ENCODE peak calls at places on chromosomes 7 and 10, in six cellular contexts. One of them, this sample, is unnamed.

GRCh38 chr7:150964593-150965111 is 13.5 kb downstream of the KCNH2 start:
- DNase-seq in activated T-cell treated with anti-CD3 and anti-CD28 coated beads, Interleukin-2, amount 50 U/mL, for 72 hours: no peak
- DNase-seq in stimulated activated CD8-positive, alpha-beta memory T cell treated with anti-CD3 and anti-CD28 coated beads, Interleukin-4, amount 100 ng/mL, for 4 hours: no peak
- DNase-seq in tibial nerve: no peak
- DNase-seq in CD8-positive, alpha-beta T cell: no peak
- DNase-seq in GM04504: no peak
- DNase-seq in this sample: peak

GRCh38 chr7:104627516-104627915 is 299.1 kb downstream of the LHFPL3 start:
- DNase-seq in stimulated activated CD8-positive, alpha-beta memory T cell treated with anti-CD3 and anti-CD28 coated beads, Interleukin-4, amount 100 ng/mL, for 4 hours: no peak
- DNase-seq in CD8-positive, alpha-beta T cell: no peak
- DNase-seq in tibial nerve: no peak
- DNase-seq in GM04504: peak
- DNase-seq in activated T-cell treated with anti-CD3 and anti-CD28 coated beads, Interleukin-2, amount 50 U/mL, for 72 hours: peak
- DNase-seq in this sample: peak

GRCh38 chr10:48937796-48938195 is 1.8 kb downstream of the LRRC18 start:
- DNase-seq in activated T-cell treated with anti-CD3 and anti-CD28 coated beads, Interleukin-2, amount 50 U/mL, for 72 hours: no peak
- DNase-seq in CD8-positive, alpha-beta T cell: no peak
- DNase-seq in GM04504: no peak
- DNase-seq in tibial nerve: no peak
- DNase-seq in stimulated activated CD8-positive, alpha-beta memory T cell treated with anti-CD3 and anti-CD28 coated beads, Interleukin-4, amount 100 ng/mL, for 4 hours: no peak
- DNase-seq in this sample: no peak

GRCh38 chr10:75187961-75188426 is 22.6 kb upstream of the VDAC2 start:
- DNase-seq in activated T-cell treated with anti-CD3 and anti-CD28 coated beads, Interleukin-2, amount 50 U/mL, for 72 hours: peak
- DNase-seq in GM04504: peak
- DNase-seq in tibial nerve: no peak
- DNase-seq in CD8-positive, alpha-beta T cell: peak
- DNase-seq in stimulated activated CD8-positive, alpha-beta memory T cell treated with anti-CD3 and anti-CD28 coated beads, Interleukin-4, amount 100 ng/mL, for 4 hours: peak
- DNase-seq in this sample: peak

GRCh38 chr10:123391275-123392028 is 237.2 kb downstream of the BUB3 start:
- DNase-seq in tibial nerve: no peak
- DNase-seq in activated T-cell treated with anti-CD3 and anti-CD28 coated beads, Interleukin-2, amount 50 U/mL, for 72 hours: no peak
- DNase-seq in GM04504: no peak
- DNase-seq in CD8-positive, alpha-beta T cell: no peak
- DNase-seq in stimulated activated CD8-positive, alpha-beta memory T cell treated with anti-CD3 and anti-CD28 coated beads, Interleukin-4, amount 100 ng/mL, for 4 hours: no peak
- DNase-seq in this sample: no peak

GRCh38 chr7:6268909-6269306 is 3.5 kb downstream of the CYTH3 start:
- DNase-seq in CD8-positive, alpha-beta T cell: no peak
- DNase-seq in activated T-cell treated with anti-CD3 and anti-CD28 coated beads, Interleukin-2, amount 50 U/mL, for 72 hours: no peak
- DNase-seq in stimulated activated CD8-positive, alpha-beta memory T cell treated with anti-CD3 and anti-CD28 coated beads, Interleukin-4, amount 100 ng/mL, for 4 hours: no peak
- DNase-seq in tibial nerve: no peak
- DNase-seq in GM04504: no peak
- DNase-seq in this sample: no peak

GRCh38 chr10:7945469-7946187 is 108.9 kb upstream of the GATA3 start:
- DNase-seq in tibial nerve: no peak
- DNase-seq in activated T-cell treated with anti-CD3 and anti-CD28 coated beads, Interleukin-2, amount 50 U/mL, for 72 hours: no peak
- DNase-seq in stimulated activated CD8-positive, alpha-beta memory T cell treated with anti-CD3 and anti-CD28 coated beads, Interleukin-4, amount 100 ng/mL, for 4 hours: no peak
- DNase-seq in CD8-positive, alpha-beta T cell: no peak
- DNase-seq in GM04504: no peak
- DNase-seq in this sample: no peak

GRCh38 chr7:102318482-102318971 is 31.9 kb downstream of the SH2B2 start:
- DNase-seq in tibial nerve: no peak
- DNase-seq in CD8-positive, alpha-beta T cell: no peak
- DNase-seq in GM04504: no peak
- DNase-seq in stimulated activated CD8-positive, alpha-beta memory T cell treated with anti-CD3 and anti-CD28 coated beads, Interleukin-4, amount 100 ng/mL, for 4 hours: no peak
- DNase-seq in activated T-cell treated with anti-CD3 and anti-CD28 coated beads, Interleukin-2, amount 50 U/mL, for 72 hours: no peak
- DNase-seq in this sample: no peak

GRCh38 chr10:126634915-126635314 is 35.6 kb downstream of the C10orf90 start:
- DNase-seq in GM04504: peak
- DNase-seq in activated T-cell treated with anti-CD3 and anti-CD28 coated beads, Interleukin-2, amount 50 U/mL, for 72 hours: no peak
- DNase-seq in stimulated activated CD8-positive, alpha-beta memory T cell treated with anti-CD3 and anti-CD28 coated beads, Interleukin-4, amount 100 ng/mL, for 4 hours: no peak
- DNase-seq in tibial nerve: no peak
- DNase-seq in CD8-positive, alpha-beta T cell: no peak
- DNase-seq in this sample: no peak

GRCh38 chr7:77859343-77859742 is 60.8 kb downstream of the PHTF2 start:
- DNase-seq in stimulated activated CD8-positive, alpha-beta memory T cell treated with anti-CD3 and anti-CD28 coated beads, Interleukin-4, amount 100 ng/mL, for 4 hours: no peak
- DNase-seq in tibial nerve: no peak
- DNase-seq in CD8-positive, alpha-beta T cell: no peak
- DNase-seq in activated T-cell treated with anti-CD3 and anti-CD28 coated beads, Interleukin-2, amount 50 U/mL, for 72 hours: no peak
- DNase-seq in GM04504: no peak
- DNase-seq in this sample: no peak

GRCh38 chr10:14481014-14481413 is 150.3 kb upstream of the FRMD4A start:
- DNase-seq in activated T-cell treated with anti-CD3 and anti-CD28 coated beads, Interleukin-2, amount 50 U/mL, for 72 hours: no peak
- DNase-seq in tibial nerve: no peak
- DNase-seq in stimulated activated CD8-positive, alpha-beta memory T cell treated with anti-CD3 and anti-CD28 coated beads, Interleukin-4, amount 100 ng/mL, for 4 hours: no peak
- DNase-seq in CD8-positive, alpha-beta T cell: no peak
- DNase-seq in GM04504: no peak
- DNase-seq in this sample: no peak

GRCh38 chr10:18140957-18141888 is 999 bp downstream of the CACNB2 start:
- DNase-seq in stimulated activated CD8-positive, alpha-beta memory T cell treated with anti-CD3 and anti-CD28 coated beads, Interleukin-4, amount 100 ng/mL, for 4 hours: no peak
- DNase-seq in tibial nerve: no peak
- DNase-seq in activated T-cell treated with anti-CD3 and anti-CD28 coated beads, Interleukin-2, amount 50 U/mL, for 72 hours: no peak
- DNase-seq in CD8-positive, alpha-beta T cell: no peak
- DNase-seq in GM04504: no peak
- DNase-seq in this sample: peak

GRCh38 chr10:79295593-79295992 is 51.7 kb upstream of the PPIF start:
- DNase-seq in GM04504: no peak
- DNase-seq in CD8-positive, alpha-beta T cell: no peak
- DNase-seq in activated T-cell treated with anti-CD3 and anti-CD28 coated beads, Interleukin-2, amount 50 U/mL, for 72 hours: no peak
- DNase-seq in tibial nerve: no peak
- DNase-seq in stimulated activated CD8-positive, alpha-beta memory T cell treated with anti-CD3 and anti-CD28 coated beads, Interleukin-4, amount 100 ng/mL, for 4 hours: no peak
- DNase-seq in this sample: no peak